ENCODE peak calls at places on chromosomes 1 and 21, in ten cellular contexts. B is GM13976; M is GM23248; K is posterior cingulate gyrus; N is trophoblast cell; Z is stimulated activated CD4-positive, alpha-beta T cell treated with anti-CD3 and anti-CD28 coated beads, Interleukin-4, amount 100 ng/mL, for 24 hours; E is neural progenitor cell; H is ovary; I is endothelial cell; D is NCI-H1436. Y is an unnamed sample.

GRCh38 chr1:14511856-14512585 is 86.5 kb upstream of the KAZN start:
- DNase-seq in B (no peak), M (no peak), K (no peak), N (no peak), Z (no peak), E (no peak), H (no peak), I (no peak), D (no peak), Y (no peak)

GRCh38 chr1:99546432-99547416 is 99.2 kb upstream of the PALMD start:
- DNase-seq in B (no peak), M (peak), K (no peak), N (no peak), Z (no peak), E (no peak), H (no peak), I (no peak), D (no peak), Y (no peak)

GRCh38 chr21:42056996-42057689 is 14.0 kb upstream of the UMODL1 start:
- DNase-seq in B (no peak), M (peak), K (no peak), N (no peak), Z (no peak), E (no peak), H (no peak), I (no peak), D (peak), Y (no peak)

GRCh38 chr1:47776554-47777156 is 220.5 kb downstream of the TRABD2B start:
- DNase-seq in B (no peak), M (no peak), K (peak), N (no peak), Z (no peak), E (peak), H (no peak), I (peak), D (peak), Y (peak)

GRCh38 chr1:246638941-246639655 is 72.8 kb downstream of the CNST start:
- DNase-seq in B (no peak), M (no peak), K (peak), N (no peak), Z (no peak), E (no peak), H (no peak), I (no peak), D (no peak), Y (no peak)

GRCh38 chr1:36835017-36835695 is 199.2 kb downstream of the GRIK3 start:
- DNase-seq in B (no peak), M (no peak), K (no peak), N (no peak), Z (no peak), E (no peak), H (no peak), I (no peak), D (no peak), Y (no peak)

GRCh38 chr1:222465211-222466041 is 82.5 kb downstream of the HHIPL2 start:
- DNase-seq in B (peak), M (peak), K (peak), N (peak), Z (peak), E (peak), H (peak), I (peak), D (peak), Y (peak)

GRCh38 chr21:36602735-36603134 is 96.2 kb upstream of the SIM2 start:
- DNase-seq in B (no peak), M (no peak), K (no peak), N (no peak), Z (no peak), E (no peak), H (no peak), I (no peak), D (no peak), Y (no peak)

GRCh38 chr1:22101995-22102394 is 40.9 kb downstream of the WNT4 start:
- DNase-seq in B (no peak), M (no peak), K (no peak), N (no peak), Z (no peak), E (no peak), H (no peak), I (no peak), D (no peak), Y (no peak)

GRCh38 chr1:238052496-238053266 is 162.0 kb upstream of the ZP4 start:
- DNase-seq in B (no peak), M (no peak), K (no peak), N (no peak), Z (no peak), E (no peak), H (no peak), I (no peak), D (no peak), Y (no peak)

GRCh38 chr1:82411604-82412003 is 610.9 kb downstream of the ADGRL2 start:
- DNase-seq in B (no peak), M (no peak), K (no peak), N (no peak), Z (no peak), E (no peak), H (no peak), I (no peak), D (no peak), Y (no peak)

GRCh38 chr1:78687914-78688313 is 38.3 kb downstream of the IFI44 start:
- DNase-seq in B (no peak), M (peak), K (no peak), N (no peak), Z (no peak), E (no peak), H (no peak), I (no peak), D (no peak), Y (no peak)

GRCh38 chr1:231708394-231708793 is 81.8 kb downstream of the DISC1 start:
- DNase-seq in B (no peak), M (no peak), K (no peak), N (no peak), Z (no peak), E (no peak), H (no peak), I (no peak), D (no peak), Y (no peak)

GRCh38 chr21:38221594-38221993 is 35.2 kb upstream of the KCNJ15 start:
- DNase-seq in B (no peak), M (peak), K (no peak), N (no peak), Z (no peak), E (no peak), H (no peak), I (no peak), D (no peak), Y (no peak)

GRCh38 chr1:29709711-29710169 is 473.4 kb downstream of the PTPRU start:
- DNase-seq in B (no peak), M (peak), K (no peak), N (no peak), Z (no peak), E (no peak), H (no peak), I (no peak), D (peak), Y (no peak)

GRCh38 chr1:228375578-228376261 is 30.9 kb downstream of the TRIM11 start:
- DNase-seq in B (no peak), M (no peak), K (no peak), N (no peak), Z (no peak), E (no peak), H (peak), I (no peak), D (no peak), Y (no peak)

GRCh38 chr1:30986755-30987154 is 78.2 kb upstream of the SDC3 start:
- DNase-seq in B (peak), M (peak), K (no peak), N (no peak), Z (no peak), E (no peak), H (no peak), I (no peak), D (no peak), Y (no peak)

GRCh38 chr21:44337941-44338895 is 972 bp downstream of the CFAP410 start:
- DNase-seq in B (peak), M (peak), K (peak), N (peak), Z (peak), E (peak), H (peak), I (peak), D (peak), Y (peak)

GRCh38 chr1:12424793-12425192 is 193.2 kb downstream of the DHRS3 start:
- DNase-seq in B (no peak), M (peak), K (no peak), N (no peak), Z (no peak), E (no peak), H (no peak), I (no peak), D (no peak), Y (no peak)

GRCh38 chr1:221948459-221948858 is 206.6 kb upstream of the DUSP10 start:
- DNase-seq in B (no peak), M (no peak), K (no peak), N (no peak), Z (no peak), E (no peak), H (no peak), I (no peak), D (no peak), Y (no peak)

GRCh38 chr1:182927693-182928433 is 25.1 kb downstream of the SHCBP1L start:
- DNase-seq in B (no peak), M (no peak), K (no peak), N (no peak), Z (no peak), E (no peak), H (no peak), I (no peak), D (no peak), Y (no peak)

GRCh38 chr1:41843378-41843777 is 75.3 kb downstream of the HIVEP3 start:
- DNase-seq in B (no peak), M (peak), K (no peak), N (no peak), Z (no peak), E (no peak), H (no peak), I (no peak), D (no peak), Y (no peak)

GRCh38 chr1:226525750-226526149 is 22.8 kb upstream of the STUM start:
- DNase-seq in B (no peak), M (no peak), K (no peak), N (no peak), Z (no peak), E (no peak), H (no peak), I (no peak), D (no peak), Y (no peak)

GRCh38 chr1:232978827-232979226 is 28.4 kb downstream of the NTPCR start:
- DNase-seq in B (no peak), M (no peak), K (no peak), N (no peak), Z (no peak), E (no peak), H (no peak), I (no peak), D (no peak), Y (no peak)

GRCh38 chr1:231808990-231809389 is 182.4 kb downstream of the DISC1 start:
- DNase-seq in B (no peak), M (peak), K (no peak), N (no peak), Z (no peak), E (no peak), H (no peak), I (no peak), D (no peak), Y (no peak)

GRCh38 chr21:40615503-40616376 is 231.2 kb downstream of the DSCAM start:
- DNase-seq in B (no peak), M (no peak), K (no peak), N (no peak), Z (no peak), E (no peak), H (no peak), I (no peak), D (peak), Y (no peak)

GRCh38 chr1:8873506-8874229 is 4.8 kb downstream of the ENO1 start:
- DNase-seq in B (no peak), M (peak), K (peak), N (peak), Z (peak), E (peak), H (peak), I (peak), D (no peak), Y (peak)

GRCh38 chr1:196678510-196678884 is 26.7 kb downstream of the CFH start:
- DNase-seq in B (no peak), M (peak), K (no peak), N (no peak), Z (no peak), E (no peak), H (no peak), I (no peak), D (no peak), Y (no peak)

GRCh38 chr1:2106681-2107405 is 56.6 kb downstream of the PRKCZ start:
- DNase-seq in B (no peak), M (no peak), K (no peak), N (no peak), Z (no peak), E (no peak), H (no peak), I (no peak), D (no peak), Y (no peak)

GRCh38 chr1:243903904-243904303 is 53.9 kb upstream of the AKT3 start:
- DNase-seq in B (no peak), M (peak), K (no peak), N (no peak), Z (no peak), E (peak), H (no peak), I (no peak), D (no peak), Y (no peak)

GRCh38 chr1:241156231-241156965 is 200.6 kb downstream of the RGS7 start:
- DNase-seq in B (no peak), M (peak), K (no peak), N (no peak), Z (no peak), E (no peak), H (no peak), I (no peak), D (no peak), Y (no peak)

GRCh38 chr21:31108969-31109368 is 70.7 kb upstream of the KRTAP19-8 start:
- DNase-seq in B (no peak), M (peak), K (no peak), N (no peak), Z (no peak), E (peak), H (no peak), I (no peak), D (no peak), Y (no peak)

GRCh38 chr21:30216041-30216723 is at the start of gene CLDN8:
- DNase-seq in B (no peak), M (no peak), K (no peak), N (no peak), Z (no peak), E (no peak), H (no peak), I (no peak), D (no peak), Y (no peak)

GRCh38 chr21:42228709-42229220 is 9.8 kb downstream of the ABCG1 start:
- DNase-seq in B (no peak), M (no peak), K (no peak), N (no peak), Z (no peak), E (no peak), H (no peak), I (no peak), D (no peak), Y (no peak)

GRCh38 chr1:82795503-82796149 is 994.9 kb downstream of the ADGRL2 start:
- DNase-seq in B (no peak), M (no peak), K (no peak), N (no peak), Z (no peak), E (no peak), H (no peak), I (no peak), D (no peak), Y (peak)

GRCh38 chr1:238027366-238027765 is 136.6 kb upstream of the ZP4 start:
- DNase-seq in B (no peak), M (no peak), K (no peak), N (no peak), Z (no peak), E (no peak), H (no peak), I (no peak), D (no peak), Y (no peak)